ENCODE peak calls at places on chromosomes 6 and 20, in four cellular contexts. F, B, I and V are unnamed samples.
A peak's percentile ranks its signal among the peaks of the same experiment; 100 is the strongest.

GRCh38 chr6:44010411-44011349 is 116.6 kb downstream of the MRPL14 start:
- DNase-seq in F (no peak), I (no peak), B (peak; percentile 100), V (no peak)

GRCh38 chr6:122798099-122798641 is 9.1 kb downstream of the SMPDL3A start:
- DNase-seq in B (peak; percentile 84), F (no peak), I (no peak), V (no peak)

GRCh38 chr6:10177703-10178102 is 237.2 kb downstream of the TFAP2A start:
- DNase-seq in B (no peak), I (peak; percentile 54), F (no peak), V (no peak)

GRCh38 chr6:148440877-148441453 is 98.3 kb downstream of the SASH1 start:
- DNase-seq in F (no peak), B (peak; percentile 85), I (peak; percentile 48), V (peak; percentile 33)

GRCh38 chr20:25749667-25750066 is 53.0 kb upstream of the ZNF337 start:
- DNase-seq in F (no peak), B (no peak), I (no peak), V (no peak)

GRCh38 chr20:53142225-53142624 is 170.1 kb downstream of the TSHZ2 start:
- DNase-seq in B (no peak), F (no peak), I (no peak), V (no peak)

GRCh38 chr20:17612287-17612974 is 42.6 kb downstream of the DSTN start:
- DNase-seq in I (no peak), F (peak; percentile 36), B (peak; percentile 50), V (no peak)

GRCh38 chr20:19723834-19724430 is 34.1 kb upstream of the RIN2 start:
- DNase-seq in B (no peak), F (no peak), I (no peak), V (no peak)

GRCh38 chr6:119096683-119097310 is 18.3 kb upstream of the FAM184A start:
- DNase-seq in F (no peak), B (peak; percentile 3), I (no peak), V (no peak)

GRCh38 chr6:39430968-39431523 is 108.5 kb upstream of the KCNK16 start:
- DNase-seq in F (peak; percentile 62), B (no peak), I (peak; percentile 24), V (peak; percentile 65)

GRCh38 chr20:63434599-63435378 is 37.7 kb downstream of the KCNQ2 start:
- DNase-seq in F (peak; percentile 94), B (peak; percentile 18), I (peak; percentile 92), V (peak; percentile 80)

GRCh38 chr6:79431469-79431868 is 105.8 kb downstream of the LCA5 start:
- DNase-seq in F (peak; percentile 41), I (peak; percentile 71), B (no peak), V (no peak)

GRCh38 chr6:144335914-144336313 is 50.8 kb downstream of the UTRN start:
- DNase-seq in F (no peak), I (no peak), B (no peak), V (no peak)

GRCh38 chr6:31614674-31615578 is at the start of gene AIF1:
- DNase-seq in F (no peak), B (no peak), I (no peak), V (no peak)

GRCh38 chr20:43723194-43723593 is 3.6 kb downstream of the GTSF1L start:
- DNase-seq in F (no peak), I (no peak), B (peak; percentile 13), V (no peak)

GRCh38 chr6:107539409-107539808 is 49.5 kb downstream of the SOBP start:
- DNase-seq in B (no peak), I (no peak), F (no peak), V (no peak)

GRCh38 chr6:101069191-101069795 is 188.2 kb upstream of the ASCC3 start:
- DNase-seq in B (no peak), F (no peak), I (no peak), V (no peak)

GRCh38 chr6:24223131-24223715 is 97.2 kb downstream of the NRSN1 start:
- DNase-seq in F (no peak), B (no peak), I (no peak), V (no peak)

GRCh38 chr20:1816384-1817381 is 78.5 kb upstream of the SIRPA start:
- DNase-seq in F (peak; percentile 21), I (no peak), B (peak; percentile 63), V (no peak)

GRCh38 chr20:63808145-63808724 is 22.8 kb downstream of the ZBTB46 start:
- DNase-seq in F (no peak), B (no peak), I (no peak), V (no peak)

GRCh38 chr6:7827142-7827541 is 83.4 kb downstream of the TXNDC5 start:
- DNase-seq in F (no peak), I (no peak), B (peak; percentile 36), V (no peak)

GRCh38 chr20:37501940-37502339 is 19.1 kb upstream of the NNAT start:
- DNase-seq in I (peak; percentile 84), B (no peak), F (peak; percentile 63), V (no peak)

GRCh38 chr20:43752561-43753301 is 25.9 kb upstream of the GTSF1L start:
- DNase-seq in B (peak; percentile 90), F (no peak), I (no peak), V (no peak)

GRCh38 chr6:98514073-98514720 is 320.2 kb upstream of the POU3F2 start:
- DNase-seq in F (no peak), I (no peak), B (no peak), V (no peak)

GRCh38 chr6:69867075-69867911 is 937 bp downstream of the COL19A1 start:
- DNase-seq in I (peak; percentile 81), F (peak; percentile 62), B (peak; percentile 0), V (peak; percentile 72)

GRCh38 chr6:125546827-125547226 is 202.6 kb upstream of the HEY2 start:
- DNase-seq in F (no peak), I (peak; percentile 61), B (peak; percentile 1), V (no peak)

GRCh38 chr6:169289671-169290408 is 36.2 kb upstream of the THBS2 start:
- DNase-seq in B (peak; percentile 51), F (no peak), I (no peak), V (no peak)

GRCh38 chr6:43396408-43397149 is 27.1 kb upstream of the ZNF318 start:
- DNase-seq in B (no peak), F (no peak), I (no peak), V (no peak)

GRCh38 chr6:119280080-119280479 is 69.5 kb downstream of the MAN1A1 start:
- DNase-seq in F (no peak), I (no peak), B (no peak), V (no peak)

GRCh38 chr6:52598123-52598823 is 21.4 kb upstream of the TRAM2 start:
- DNase-seq in B (peak; percentile 74), I (peak; percentile 96), F (peak; percentile 89), V (peak; percentile 87)

GRCh38 chr6:52605610-52606185 is 28.8 kb upstream of the TRAM2 start:
- DNase-seq in F (no peak), I (no peak), B (no peak), V (no peak)

GRCh38 chr6:52597738-52598122 is 20.9 kb upstream of the TRAM2 start:
- DNase-seq in B (no peak), I (no peak), F (no peak), V (no peak)

GRCh38 chr6:52598824-52599190 is 21.9 kb upstream of the TRAM2 start:
- DNase-seq in F (no peak), B (no peak), I (no peak), V (no peak)

DNA sequence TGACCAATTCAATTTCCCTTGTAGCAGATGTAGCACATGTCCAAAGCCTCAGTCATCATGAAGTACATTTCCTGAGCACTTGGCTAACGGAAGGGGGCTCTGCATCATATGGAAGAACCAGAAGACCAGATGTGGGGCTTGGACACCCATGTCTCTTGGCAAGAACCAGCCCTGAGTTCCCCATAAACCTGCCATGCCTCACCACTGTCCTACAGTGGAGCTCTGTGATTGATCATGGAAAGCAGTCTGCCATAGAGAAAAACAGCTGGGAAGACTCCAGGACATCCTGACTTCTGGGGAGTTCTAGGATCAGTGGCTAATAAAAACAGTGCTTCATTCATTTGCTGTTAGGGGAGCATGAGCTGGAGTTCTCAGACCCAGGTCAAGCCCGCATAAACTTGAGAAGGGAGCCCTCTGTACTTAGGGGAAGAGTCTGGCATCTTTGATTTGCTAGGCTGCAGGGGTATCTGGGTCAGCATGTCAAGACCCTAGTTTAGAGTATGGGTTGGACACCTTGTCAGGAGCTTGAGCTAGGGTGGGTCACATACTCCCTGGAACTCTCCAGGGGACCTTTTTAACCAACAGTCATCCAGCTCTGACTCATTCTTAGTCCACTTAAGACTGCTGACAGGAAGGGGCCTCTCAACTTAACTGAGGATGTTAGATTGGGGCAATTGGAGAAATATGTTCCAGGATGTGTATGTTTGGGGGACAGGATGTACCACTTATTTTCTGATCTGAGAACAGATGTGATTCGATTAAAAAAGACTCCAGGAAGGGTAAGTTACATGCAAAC is 26.3 kb upstream of the TRAM2 start:
- DNase-seq in B (peak; percentile 83), I (no peak), F (no peak), V (no peak)
- H4K5ac ChIP-seq in B (peak overlapping the region; percentile 3), I (no peak overlapping the region), F (no peak overlapping the region), V (no peak overlapping the region)

DNA sequence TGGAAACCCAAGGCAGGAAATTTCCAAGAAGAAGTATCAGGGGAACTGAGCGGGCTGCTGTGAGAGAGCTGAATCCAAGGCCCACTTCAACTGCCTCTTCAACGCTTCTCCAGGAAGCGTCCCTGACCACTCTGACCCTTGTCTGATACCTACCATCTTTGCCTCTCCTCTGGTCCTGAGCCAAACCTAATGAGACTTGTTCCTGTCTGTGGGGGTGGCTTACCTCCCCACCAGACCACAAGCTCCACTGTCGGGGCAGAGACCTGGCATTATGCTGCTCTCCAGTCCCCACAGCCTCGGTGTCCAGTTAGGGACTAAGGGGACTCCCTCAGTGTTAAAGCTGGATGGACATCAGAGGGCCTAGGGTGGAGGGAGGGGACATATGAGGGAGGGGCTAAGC is 49.7 kb downstream of the LRFN2 start:
- DNase-seq in F (no peak), I (no peak), B (no peak), V (no peak)
- H3K4ac ChIP-seq in F (no peak overlapping the region), I (no peak overlapping the region), B (no peak overlapping the region), V (no peak overlapping the region)

DNA sequence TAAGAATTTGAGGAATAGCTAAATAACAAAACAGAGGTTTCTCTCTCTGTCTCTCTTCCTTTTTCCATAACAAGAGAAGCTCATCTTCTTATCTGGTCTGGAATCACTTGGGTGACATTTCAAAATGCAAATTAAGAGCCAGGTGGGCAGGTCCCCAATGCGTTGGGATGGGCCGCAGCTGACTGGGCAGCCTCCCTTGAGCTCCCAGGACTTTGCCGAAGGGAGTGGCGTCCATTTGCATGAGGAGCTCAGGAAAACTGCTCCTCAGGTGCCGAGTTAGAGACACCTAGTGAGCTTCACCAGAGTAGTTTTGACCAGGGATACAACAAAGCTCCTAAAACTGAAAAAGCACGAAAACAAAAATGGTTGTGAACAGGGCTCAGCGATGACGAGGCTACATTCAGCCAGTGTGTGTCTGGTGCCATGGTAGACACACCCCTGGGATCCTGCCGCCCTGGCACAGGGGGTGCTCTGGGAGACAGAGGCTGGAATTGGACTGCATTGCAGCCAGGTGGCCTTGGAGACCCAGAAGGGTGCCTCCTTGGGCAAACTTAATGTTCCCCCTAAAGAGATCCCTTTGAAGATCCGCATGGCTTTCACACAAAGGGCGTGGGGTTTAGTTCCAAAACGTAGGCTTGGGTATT is 13.5 kb upstream of the SERPINB6 start:
- DNase-seq in F (peak; percentile 78), I (peak; percentile 91), B (no peak), V (no peak)
- H4K5ac ChIP-seq in F (no peak overlapping the region), I (no peak overlapping the region), B (no peak overlapping the region), V (peak overlapping the region; percentile 12)

GRCh38 chr20:45814314-45814713 is 1.9 kb downstream of the UBE2C start:
- DNase-seq in F (no peak), B (peak; percentile 39), I (no peak), V (no peak)

GRCh38 chr20:45812157-45813005 is at the start of gene UBE2C:
- DNase-seq in F (peak; percentile 99), I (peak; percentile 100), B (peak; percentile 100), V (peak; percentile 99)

GRCh38 chr20:45810191-45810590 is 2.3 kb upstream of the UBE2C start:
- DNase-seq in I (no peak), F (no peak), B (no peak), V (no peak)

GRCh38 chr20:45813006-45813340 is 529 bp downstream of the UBE2C start:
- DNase-seq in F (no peak), B (no peak), I (no peak), V (no peak)

GRCh38 chr20:45813489-45813888 is 1.0 kb downstream of the UBE2C start:
- DNase-seq in I (no peak), B (no peak), F (no peak), V (no peak)
- H3K4ac ChIP-seq in I (peak overlapping the region; percentile 76), B (no peak overlapping the region), F (no peak overlapping the region), V (no peak overlapping the region)